ENCODE peak calls at places on chromosomes 13 and 19, in four cellular contexts. One of them, this sample, is unnamed.

GRCh38 chr13:33279898-33280549 is 5.5 kb downstream of the STARD13 start:
- DNase-seq in colonic mucosa: no peak
- DNase-seq in mucosa of descending colon: no peak
- DNase-seq in Panc1: no peak
- DNase-seq in this sample: no peak

GRCh38 chr13:40539954-40540706 is 126.3 kb downstream of the FOXO1 start:
- DNase-seq in Panc1: peak; percentile 15
- DNase-seq in mucosa of descending colon: no peak
- DNase-seq in colonic mucosa: no peak
- DNase-seq in this sample: no peak

GRCh38 chr19:29843180-29844051 is 31.6 kb downstream of the CCNE1 start:
- DNase-seq in mucosa of descending colon: peak; percentile 74
- DNase-seq in Panc1: no peak
- DNase-seq in colonic mucosa: peak; percentile 49
- DNase-seq in this sample: no peak

GRCh38 chr13:110218601-110219201 is 88.3 kb downstream of the COL4A1 start:
- DNase-seq in mucosa of descending colon: no peak
- DNase-seq in colonic mucosa: no peak
- DNase-seq in Panc1: no peak
- DNase-seq in this sample: no peak

GRCh38 chr13:113901231-113901630 is 37.4 kb upstream of the GAS6 start:
- DNase-seq in Panc1: no peak
- DNase-seq in colonic mucosa: peak; percentile 10
- DNase-seq in mucosa of descending colon: no peak
- DNase-seq in this sample: no peak

GRCh38 chr19:31127132-31127967 is 221.9 kb downstream of the TSHZ3 start:
- DNase-seq in Panc1: peak; percentile 52
- DNase-seq in mucosa of descending colon: no peak
- DNase-seq in colonic mucosa: peak; percentile 28
- DNase-seq in this sample: no peak

GRCh38 chr19:19417618-19418270 is 12.3 kb downstream of the GATAD2A start:
- DNase-seq in colonic mucosa: no peak
- DNase-seq in mucosa of descending colon: no peak
- DNase-seq in Panc1: no peak
- DNase-seq in this sample: no peak

GRCh38 chr19:49507803-49508494 is 4.5 kb upstream of the FCGRT start:
- DNase-seq in colonic mucosa: no peak
- DNase-seq in mucosa of descending colon: no peak
- DNase-seq in Panc1: no peak
- DNase-seq in this sample: no peak

GRCh38 chr19:13014101-13014920 is 19.0 kb downstream of the NFIX start:
- DNase-seq in mucosa of descending colon: no peak
- DNase-seq in Panc1: no peak
- DNase-seq in colonic mucosa: no peak
- DNase-seq in this sample: no peak

GRCh38 chr13:56909896-56910600 is 230.7 kb upstream of the PRR20A start:
- DNase-seq in colonic mucosa: no peak
- DNase-seq in Panc1: no peak
- DNase-seq in mucosa of descending colon: peak; percentile 40
- DNase-seq in this sample: no peak

GRCh38 chr13:98994080-98994479 is 16.2 kb upstream of the DOCK9 start:
- DNase-seq in mucosa of descending colon: no peak
- DNase-seq in Panc1: no peak
- DNase-seq in colonic mucosa: no peak
- DNase-seq in this sample: no peak

GRCh38 chr13:54210397-54211050 is 1181.9 kb downstream of the OLFM4 start:
- DNase-seq in mucosa of descending colon: no peak
- DNase-seq in colonic mucosa: no peak
- DNase-seq in Panc1: no peak
- DNase-seq in this sample: no peak

GRCh38 chr19:53254451-53255341 is at the start of gene ZNF677:
- DNase-seq in Panc1: peak; percentile 32
- DNase-seq in mucosa of descending colon: peak; percentile 91
- DNase-seq in colonic mucosa: peak; percentile 87
- DNase-seq in this sample: peak; percentile 95

GRCh38 chr13:71602327-71602726 is 264.7 kb downstream of the DACH1 start:
- DNase-seq in colonic mucosa: no peak
- DNase-seq in mucosa of descending colon: no peak
- DNase-seq in Panc1: no peak
- DNase-seq in this sample: no peak

GRCh38 chr13:39527961-39528720 is 74.9 kb downstream of the LHFPL6 start:
- DNase-seq in colonic mucosa: no peak
- DNase-seq in Panc1: peak; percentile 67
- DNase-seq in mucosa of descending colon: no peak
- DNase-seq in this sample: no peak

GRCh38 chr13:42137856-42138537 is 89.5 kb downstream of the DGKH start:
- DNase-seq in Panc1: no peak
- DNase-seq in mucosa of descending colon: no peak
- DNase-seq in colonic mucosa: no peak
- DNase-seq in this sample: no peak

GRCh38 chr19:15014579-15014978 is 34.7 kb upstream of the CASP14 start:
- DNase-seq in colonic mucosa: no peak
- DNase-seq in Panc1: no peak
- DNase-seq in mucosa of descending colon: no peak
- DNase-seq in this sample: no peak

GRCh38 chr19:609001-609340 is 19.3 kb downstream of the HCN2 start:
- DNase-seq in Panc1: no peak
- DNase-seq in mucosa of descending colon: peak; percentile 78
- DNase-seq in colonic mucosa: no peak
- DNase-seq in this sample: no peak

GRCh38 chr13:28568286-28568685 is 73.4 kb upstream of the FLT1 start:
- DNase-seq in Panc1: no peak
- DNase-seq in mucosa of descending colon: no peak
- DNase-seq in colonic mucosa: peak; percentile 37
- DNase-seq in this sample: peak; percentile 93

GRCh38 chr13:101660711-101661110 is 208.2 kb downstream of the ITGBL1 start:
- DNase-seq in mucosa of descending colon: no peak
- DNase-seq in Panc1: no peak
- DNase-seq in colonic mucosa: no peak
- DNase-seq in this sample: no peak

GRCh38 chr19:40614595-40615411 is 13.6 kb downstream of the LTBP4 start:
- DNase-seq in colonic mucosa: peak; percentile 99
- DNase-seq in Panc1: no peak
- DNase-seq in mucosa of descending colon: peak; percentile 91
- DNase-seq in this sample: peak; percentile 84

GRCh38 chr13:40060318-40061007 is 405.0 kb downstream of the COG6 start:
- DNase-seq in Panc1: no peak
- DNase-seq in colonic mucosa: no peak
- DNase-seq in mucosa of descending colon: no peak
- DNase-seq in this sample: peak; percentile 53

GRCh38 chr13:27973956-27974662 is 5.0 kb upstream of the CDX2 start:
- DNase-seq in mucosa of descending colon: no peak
- DNase-seq in colonic mucosa: no peak
- DNase-seq in Panc1: no peak
- DNase-seq in this sample: no peak

GRCh38 chr13:48731957-48732569 is 78.3 kb downstream of the CYSLTR2 start:
- DNase-seq in Panc1: no peak
- DNase-seq in mucosa of descending colon: peak; percentile 55
- DNase-seq in colonic mucosa: peak; percentile 56
- DNase-seq in this sample: peak; percentile 46

GRCh38 chr13:106917673-106918652 is 350.0 kb upstream of the ARGLU1 start:
- DNase-seq in mucosa of descending colon: peak; percentile 70
- DNase-seq in Panc1: peak; percentile 5
- DNase-seq in colonic mucosa: peak; percentile 78
- DNase-seq in this sample: peak; percentile 79
- H3K4me1 ChIP-seq in mucosa of descending colon: no peaks in the 10 kb centered on the region
- H3K4me1 ChIP-seq in Panc1: no peaks in the 10 kb centered on the region
- H3K4me1 ChIP-seq in colonic mucosa: no peaks in the 10 kb centered on the region
- H3K4me1 ChIP-seq in this sample: no peaks in the 10 kb centered on the region

DNA sequence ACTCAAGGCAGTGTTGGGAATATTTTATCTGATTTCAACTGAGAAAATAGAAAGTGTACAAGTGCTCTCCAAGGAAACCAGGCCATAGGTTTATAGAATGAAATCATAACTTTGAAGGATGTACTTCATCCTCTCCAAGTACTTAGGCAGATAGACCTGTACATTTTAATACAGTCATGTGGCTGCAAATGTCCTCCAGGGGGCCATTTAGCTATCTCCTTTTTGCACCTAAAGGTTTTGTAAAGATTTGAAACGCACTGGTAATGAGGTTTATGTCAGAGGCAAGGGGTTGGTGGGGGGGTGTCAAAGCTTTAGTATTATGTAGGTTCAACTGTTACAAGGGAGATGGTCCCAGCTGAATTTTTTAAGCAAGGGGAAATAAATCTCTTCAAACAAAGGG is 364.4 kb downstream of the DCT start:
- DNase-seq in mucosa of descending colon: no peak
- DNase-seq in colonic mucosa: no peak
- DNase-seq in Panc1: no peak
- DNase-seq in this sample: no peak
- TF ChIP-seq CTCF in mucosa of descending colon: no peak
- TF ChIP-seq CTCF in colonic mucosa: no peak
- TF ChIP-seq CTCF in Panc1: no peak
- TF ChIP-seq CTCF in this sample: peak; percentile 41

DNA sequence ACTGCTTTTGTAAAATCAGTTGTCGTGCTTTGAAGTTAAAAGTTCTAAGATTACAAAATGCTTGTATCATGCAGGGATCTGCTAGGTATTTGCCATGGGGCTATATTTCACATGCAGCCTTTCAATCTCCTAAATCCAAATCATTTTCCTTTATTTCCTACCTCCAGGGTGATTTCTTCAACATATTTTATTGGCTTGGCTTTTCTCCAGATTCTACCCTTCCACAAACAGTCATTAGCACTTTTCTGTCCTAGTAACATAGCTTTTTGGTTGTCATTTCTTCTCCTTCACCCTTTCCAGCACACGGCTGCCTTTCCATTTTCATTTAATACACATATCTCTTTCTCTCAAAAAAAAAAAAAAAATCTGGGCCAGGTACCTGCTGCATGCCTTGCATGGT is 274.6 kb downstream of the DNAJC15 start:
- DNase-seq in mucosa of descending colon: no peak
- DNase-seq in colonic mucosa: no peak
- DNase-seq in Panc1: no peak
- DNase-seq in this sample: no peak
- H3K4me3 ChIP-seq in mucosa of descending colon: no peak overlapping the region
- H3K4me3 ChIP-seq in colonic mucosa: no peak overlapping the region
- H3K4me3 ChIP-seq in Panc1: no peak overlapping the region
- H3K4me3 ChIP-seq in this sample: no peak overlapping the region

GRCh38 chr19:50838239-50838638 is 4.9 kb upstream of the KLK15 start:
- DNase-seq in mucosa of descending colon: no peak
- DNase-seq in Panc1: no peak
- DNase-seq in colonic mucosa: no peak
- DNase-seq in this sample: no peak

GRCh38 chr19:50837300-50837699 is 3.9 kb upstream of the KLK15 start:
- DNase-seq in colonic mucosa: peak; percentile 66
- DNase-seq in mucosa of descending colon: no peak
- DNase-seq in Panc1: no peak
- DNase-seq in this sample: no peak

GRCh38 chr19:50835785-50836542 is 2.6 kb upstream of the KLK15 start:
- DNase-seq in mucosa of descending colon: peak; percentile 87
- DNase-seq in colonic mucosa: peak; percentile 88
- DNase-seq in Panc1: no peak
- DNase-seq in this sample: peak; percentile 88

GRCh38 chr19:50835103-50835784 is 1.9 kb upstream of the KLK15 start:
- DNase-seq in colonic mucosa: peak; percentile 62
- DNase-seq in Panc1: no peak
- DNase-seq in mucosa of descending colon: no peak
- DNase-seq in this sample: no peak

DNA sequence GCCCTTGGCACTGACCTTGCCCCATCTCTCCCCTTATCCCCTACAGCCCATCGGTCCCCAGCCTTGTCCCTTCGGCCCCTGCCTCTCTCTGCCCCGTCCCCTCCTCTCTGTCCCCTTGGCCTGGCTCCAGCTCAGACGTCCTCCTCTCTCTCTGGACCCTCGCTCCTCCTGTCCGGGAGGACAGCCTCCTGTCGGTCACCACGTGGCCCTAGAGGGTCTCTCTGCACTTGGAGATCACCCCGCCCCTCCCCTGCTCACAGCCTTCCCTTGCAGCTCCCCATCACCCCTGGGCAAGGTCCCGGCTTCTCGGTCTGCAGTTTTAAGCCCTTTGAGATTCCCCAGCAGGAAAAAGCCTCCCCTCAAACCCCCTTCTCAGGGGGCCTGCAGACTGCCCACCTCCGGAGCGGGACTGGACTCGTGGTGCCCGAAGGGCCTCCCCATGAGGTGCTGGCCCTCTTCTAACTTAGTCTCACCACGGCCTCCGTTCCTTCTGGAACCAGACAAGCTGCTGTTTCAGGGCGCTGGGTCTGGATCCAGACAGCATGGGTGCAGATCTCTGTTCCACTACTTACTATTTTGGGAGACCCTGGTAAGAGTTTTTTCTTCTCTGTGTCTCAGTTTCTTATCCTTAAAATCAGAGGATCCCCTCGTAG is 3.3 kb upstream of the KLK15 start:
- DNase-seq in mucosa of descending colon: no peak
- DNase-seq in colonic mucosa: no peak
- DNase-seq in Panc1: no peak
- DNase-seq in this sample: no peak
- H3K4me1 ChIP-seq in mucosa of descending colon: peaks cover 7% of the 10 kb centered on the region
- H3K4me1 ChIP-seq in colonic mucosa: no peaks in the 10 kb centered on the region
- H3K4me1 ChIP-seq in Panc1: no peaks in the 10 kb centered on the region
- H3K4me1 ChIP-seq in this sample: no peaks in the 10 kb centered on the region

GRCh38 chr13:64992314-64992713 is 2237.8 kb downstream of the PCDH9 start:
- DNase-seq in colonic mucosa: no peak
- DNase-seq in Panc1: no peak
- DNase-seq in mucosa of descending colon: no peak
- DNase-seq in this sample: no peak
- TF ChIP-seq CTCF in colonic mucosa: no peak
- TF ChIP-seq CTCF in Panc1: no peak
- TF ChIP-seq CTCF in mucosa of descending colon: no peak
- TF ChIP-seq CTCF in this sample: no peak

GRCh38 chr19:9406798-9407352 is 28.5 kb downstream of the ZNF266 start:
- DNase-seq in colonic mucosa: peak; percentile 79
- DNase-seq in Panc1: no peak
- DNase-seq in mucosa of descending colon: peak; percentile 56
- DNase-seq in this sample: peak; percentile 97

GRCh38 chr19:9413240-9413954 is 22.0 kb downstream of the ZNF266 start:
- DNase-seq in mucosa of descending colon: no peak
- DNase-seq in Panc1: no peak
- DNase-seq in colonic mucosa: no peak
- DNase-seq in this sample: no peak

DNA sequence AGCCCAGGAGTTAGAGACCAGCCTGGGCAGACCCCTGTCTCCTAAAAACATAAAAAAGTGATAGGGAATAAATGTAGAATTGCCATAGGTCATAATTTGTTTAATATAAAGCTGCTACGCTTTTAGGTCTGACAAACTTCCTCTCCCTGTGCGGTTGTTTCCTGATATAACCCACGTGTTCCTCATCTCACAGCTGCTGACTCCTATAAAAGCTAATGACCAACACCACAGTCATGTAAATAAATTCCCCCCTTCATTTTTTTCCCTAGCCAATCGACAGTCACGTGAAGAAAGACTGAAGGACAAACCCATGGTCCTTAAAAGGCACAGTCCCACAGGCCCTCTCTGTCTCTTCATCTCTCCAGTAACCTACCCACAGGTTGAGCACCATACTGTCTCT is 27.5 kb downstream of the ZNF266 start:
- DNase-seq in colonic mucosa: no peak
- DNase-seq in Panc1: no peak
- DNase-seq in mucosa of descending colon: no peak
- DNase-seq in this sample: no peak
- H3K4me3 ChIP-seq in colonic mucosa: no peak overlapping the region
- H3K4me3 ChIP-seq in Panc1: no peak overlapping the region
- H3K4me3 ChIP-seq in mucosa of descending colon: no peak overlapping the region
- H3K4me3 ChIP-seq in this sample: no peak overlapping the region

GRCh38 chr13:50888362-50888761 is 21.2 kb upstream of the RNASEH2B start:
- DNase-seq in mucosa of descending colon: no peak
- DNase-seq in Panc1: no peak
- DNase-seq in colonic mucosa: no peak
- DNase-seq in this sample: no peak
- H3K4me1 ChIP-seq in mucosa of descending colon: no peaks in the 10 kb centered on the region
- H3K4me1 ChIP-seq in Panc1: no peaks in the 10 kb centered on the region
- H3K4me1 ChIP-seq in colonic mucosa: no peaks in the 10 kb centered on the region
- H3K4me1 ChIP-seq in this sample: no peaks in the 10 kb centered on the region

This sample was measured in BE2C.